ENCODE peak calls at places on chromosomes 3 and 15, in six cellular contexts. One of them, this sample, is unnamed.

GRCh38 chr15:69794643-69795461 is 302.9 kb downstream of the TLE3 start:
- DNase-seq in OCI-LY7: no peak
- DNase-seq in naive thymus-derived CD4-positive, alpha-beta T cell: no peak
- DNase-seq in dermis microvascular lymphatic vessel endothelial cell: no peak
- DNase-seq in HuH-7: no peak
- DNase-seq in KG1: no peak
- DNase-seq in this sample: no peak

GRCh38 chr3:59313365-59313764 is 263.5 kb upstream of the CFAP20DC start:
- DNase-seq in OCI-LY7: peak; percentile 19
- DNase-seq in naive thymus-derived CD4-positive, alpha-beta T cell: peak; percentile 21
- DNase-seq in dermis microvascular lymphatic vessel endothelial cell: no peak
- DNase-seq in HuH-7: peak; percentile 22
- DNase-seq in KG1: no peak
- DNase-seq in this sample: no peak

GRCh38 chr3:178244653-178245384 is 291.4 kb upstream of the KCNMB2 start:
- DNase-seq in OCI-LY7: no peak
- DNase-seq in naive thymus-derived CD4-positive, alpha-beta T cell: no peak
- DNase-seq in dermis microvascular lymphatic vessel endothelial cell: no peak
- DNase-seq in HuH-7: no peak
- DNase-seq in KG1: no peak
- DNase-seq in this sample: no peak

GRCh38 chr3:154095832-154096421 is 25.3 kb upstream of the ARHGEF26 start:
- DNase-seq in OCI-LY7: no peak
- DNase-seq in naive thymus-derived CD4-positive, alpha-beta T cell: no peak
- DNase-seq in dermis microvascular lymphatic vessel endothelial cell: no peak
- DNase-seq in HuH-7: no peak
- DNase-seq in KG1: no peak
- DNase-seq in this sample: no peak

GRCh38 chr3:109228391-109229080 is 87.8 kb downstream of the DPPA2 start:
- DNase-seq in OCI-LY7: no peak
- DNase-seq in naive thymus-derived CD4-positive, alpha-beta T cell: no peak
- DNase-seq in dermis microvascular lymphatic vessel endothelial cell: no peak
- DNase-seq in HuH-7: no peak
- DNase-seq in KG1: no peak
- DNase-seq in this sample: no peak

GRCh38 chr15:93261845-93262244 is 172.8 kb upstream of the RGMA start:
- DNase-seq in OCI-LY7: no peak
- DNase-seq in naive thymus-derived CD4-positive, alpha-beta T cell: no peak
- DNase-seq in dermis microvascular lymphatic vessel endothelial cell: no peak
- DNase-seq in HuH-7: no peak
- DNase-seq in KG1: no peak
- DNase-seq in this sample: no peak

GRCh38 chr3:194534243-194534642 is 47.4 kb upstream of the ATP13A3 start:
- DNase-seq in OCI-LY7: no peak
- DNase-seq in naive thymus-derived CD4-positive, alpha-beta T cell: no peak
- DNase-seq in dermis microvascular lymphatic vessel endothelial cell: no peak
- DNase-seq in HuH-7: no peak
- DNase-seq in KG1: no peak
- DNase-seq in this sample: no peak

GRCh38 chr15:95629503-95630168 is 700.9 kb upstream of the NR2F2 start:
- DNase-seq in OCI-LY7: no peak
- DNase-seq in naive thymus-derived CD4-positive, alpha-beta T cell: no peak
- DNase-seq in dermis microvascular lymphatic vessel endothelial cell: no peak
- DNase-seq in HuH-7: no peak
- DNase-seq in KG1: no peak
- DNase-seq in this sample: no peak

This sample was measured in NCI-H748 treated with DMSO at 0.1 percent for 48 hours.